ENCODE peak calls at places on chromosomes 13 and 19, in six cellular contexts. A is thoracic aorta, E is HepG2, T is hepatocyte, N is tibial artery, C is uterus. Y is an unnamed sample.

GRCh38 chr13:30388401-30389283 is 33.7 kb upstream of the UBE2L5 start:
- DNase-seq in A (no peak), E (no peak), T (no peak), N (no peak), C (peak; percentile 46), Y (no peak)

GRCh38 chr13:44128522-44128921 is 245.1 kb upstream of the SERP2 start:
- DNase-seq in A (no peak), E (no peak), T (no peak), N (no peak), C (peak; percentile 56), Y (no peak)

GRCh38 chr13:46982856-46983582 is 86.2 kb upstream of the HTR2A start:
- DNase-seq in A (no peak), E (no peak), T (no peak), N (no peak), C (no peak), Y (no peak)

GRCh38 chr19:27744926-27745844 is 1467.8 kb downstream of the UQCRFS1 start:
- DNase-seq in A (no peak), E (no peak), T (no peak), N (peak; percentile 5), C (no peak), Y (no peak)

GRCh38 chr13:113582841-113583631 is 1.5 kb upstream of the TFDP1 start:
- DNase-seq in A (no peak), E (peak; percentile 38), T (peak; percentile 26), N (peak; percentile 17), C (peak; percentile 8), Y (peak; percentile 62)

GRCh38 chr19:15464394-15465385 is at the start of gene RASAL3:
- DNase-seq in A (no peak), E (no peak), T (no peak), N (no peak), C (no peak), Y (no peak)

GRCh38 chr19:43148233-43148632 is 38.1 kb downstream of the PSG5 start:
- DNase-seq in A (no peak), E (no peak), T (no peak), N (no peak), C (no peak), Y (no peak)

GRCh38 chr13:71863249-71863648 is 3.8 kb downstream of the DACH1 start:
- DNase-seq in A (no peak), E (no peak), T (no peak), N (no peak), C (no peak), Y (no peak)

GRCh38 chr19:20423381-20424207 is 142.0 kb downstream of the ZNF737 start:
- DNase-seq in A (no peak), E (no peak), T (peak; percentile 61), N (peak; percentile 65), C (peak; percentile 39), Y (no peak)

GRCh38 chr13:104385409-104385808 is 1319.2 kb upstream of the SLC10A2 start:
- DNase-seq in A (no peak), E (no peak), T (no peak), N (no peak), C (no peak), Y (no peak)

GRCh38 chr13:98453254-98453843 is 123.6 kb downstream of the STK24 start:
- DNase-seq in A (no peak), E (no peak), T (no peak), N (no peak), C (no peak), Y (no peak)

GRCh38 chr13:98452851-98453250 is 124.1 kb downstream of the STK24 start:
- DNase-seq in A (no peak), E (no peak), T (no peak), N (no peak), C (no peak), Y (no peak)

GRCh38 chr13:98457053-98457452 is 119.9 kb downstream of the STK24 start:
- DNase-seq in A (no peak), E (no peak), T (no peak), N (no peak), C (no peak), Y (no peak)

GRCh38 chr13:98456423-98456845 is 120.5 kb downstream of the STK24 start:
- DNase-seq in A (no peak), E (no peak), T (no peak), N (no peak), C (no peak), Y (no peak)

DNA sequence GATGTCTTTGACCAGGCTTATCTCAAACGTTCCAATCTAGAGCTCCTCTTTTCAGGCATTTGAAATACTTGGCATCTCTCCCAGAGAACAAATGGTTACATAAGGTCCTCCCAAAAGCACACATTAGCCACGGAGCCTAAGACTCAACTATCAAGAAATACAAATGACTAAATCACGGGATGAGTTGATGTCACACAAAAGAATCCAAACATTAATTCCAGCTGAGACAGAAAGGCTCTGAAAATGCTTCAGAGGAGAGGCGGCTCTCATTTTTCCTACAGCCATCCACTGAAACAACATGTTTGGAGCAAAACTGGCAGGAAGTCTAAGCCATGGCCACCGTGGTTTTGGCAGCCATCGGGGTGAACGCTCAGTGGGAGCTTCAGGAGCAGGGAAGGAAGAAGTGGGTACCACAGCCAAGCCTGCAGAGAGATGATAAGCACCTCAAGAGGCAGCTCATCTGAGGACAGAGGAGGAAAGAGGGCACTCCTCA is 122.5 kb downstream of the STK24 start:
- DNase-seq in A (no peak), E (peak; percentile 41), T (no peak), N (no peak), C (no peak), Y (no peak)
- TF ChIP-seq CTCF in A (no peak), E (no peak), T (no peak), N (no peak), C (no peak), Y (no peak)

GRCh38 chr13:33126909-33127607 is 110.8 kb downstream of the KL start:
- DNase-seq in A (no peak), E (no peak), T (no peak), N (no peak), C (peak; percentile 37), Y (no peak)

GRCh38 chr13:33128134-33128533 is 111.9 kb downstream of the KL start:
- DNase-seq in A (no peak), E (no peak), T (no peak), N (no peak), C (no peak), Y (no peak)

GRCh38 chr13:33129886-33130285 is 113.7 kb downstream of the KL start:
- DNase-seq in A (no peak), E (no peak), T (no peak), N (no peak), C (no peak), Y (no peak)

GRCh38 chr13:33125821-33126570 is 109.8 kb downstream of the KL start:
- DNase-seq in A (peak; percentile 30), E (peak; percentile 99), T (peak; percentile 82), N (peak; percentile 75), C (peak; percentile 70), Y (no peak)

GRCh38 chr13:33129094-33129832 is 113.0 kb downstream of the KL start:
- DNase-seq in A (no peak), E (no peak), T (no peak), N (no peak), C (no peak), Y (no peak)
- H3K27ac ChIP-seq in A (no peak overlapping the region), E (no peak overlapping the region), T (no peak overlapping the region), N (no peak overlapping the region), C (peak overlapping the region; percentile 70), Y (peak overlapping the region; percentile 34)

DNA sequence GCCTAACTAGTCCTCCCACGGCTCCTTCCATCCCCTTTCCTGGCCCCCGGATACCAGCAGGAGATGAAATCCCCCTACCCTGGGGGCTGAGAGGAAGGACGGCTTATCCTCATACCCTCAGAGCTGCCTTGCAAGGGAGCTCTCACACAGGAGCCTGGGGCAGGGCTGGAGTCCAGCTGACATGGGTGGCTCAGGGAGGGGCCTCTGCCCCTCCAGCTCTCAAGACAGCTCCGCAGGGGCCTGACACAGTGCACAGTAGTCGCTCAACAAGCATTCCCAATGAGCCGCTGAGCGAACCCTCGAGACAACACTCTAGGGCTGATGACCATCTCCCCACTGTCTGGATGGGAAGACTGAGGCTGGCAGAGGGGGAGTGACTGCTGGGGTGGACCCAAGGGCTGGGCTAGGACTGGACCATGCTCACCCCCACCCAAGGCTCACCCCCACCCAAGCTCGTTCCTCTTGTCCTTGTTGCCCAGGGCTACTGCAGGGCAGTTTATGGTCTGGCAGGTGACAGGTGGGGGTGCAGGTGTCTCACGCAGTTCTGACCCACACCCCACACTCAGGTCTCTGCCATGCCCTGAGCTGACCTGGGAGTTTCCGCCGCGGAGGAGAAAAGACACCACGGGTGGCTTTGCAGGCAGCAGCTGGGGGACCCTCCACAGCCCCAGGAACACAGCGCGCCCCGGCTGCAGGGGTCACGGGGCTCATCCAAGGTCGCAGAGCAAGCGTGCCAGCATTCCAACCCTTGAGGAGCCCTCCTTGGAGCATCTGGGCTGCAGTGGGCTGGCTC is 3.9 kb downstream of the ZBTB7A start:
- DNase-seq in A (no peak), E (no peak), T (no peak), N (no peak), C (peak; percentile 27), Y (peak; percentile 86)
- H3K4me1 ChIP-seq in A (peaks cover 53% of the 10 kb centered on the region), E (peaks cover 61% of the 10 kb centered on the region), T (peaks cover 59% of the 10 kb centered on the region), N (peaks cover 10% of the 10 kb centered on the region), C (peaks cover 55% of the 10 kb centered on the region), Y (peaks cover 71% of the 10 kb centered on the region)

GRCh38 chr13:52903320-52903719 is 54.9 kb upstream of the PCDH8 start:
- DNase-seq in A (no peak), E (no peak), T (no peak), N (no peak), C (no peak), Y (no peak)

DNA sequence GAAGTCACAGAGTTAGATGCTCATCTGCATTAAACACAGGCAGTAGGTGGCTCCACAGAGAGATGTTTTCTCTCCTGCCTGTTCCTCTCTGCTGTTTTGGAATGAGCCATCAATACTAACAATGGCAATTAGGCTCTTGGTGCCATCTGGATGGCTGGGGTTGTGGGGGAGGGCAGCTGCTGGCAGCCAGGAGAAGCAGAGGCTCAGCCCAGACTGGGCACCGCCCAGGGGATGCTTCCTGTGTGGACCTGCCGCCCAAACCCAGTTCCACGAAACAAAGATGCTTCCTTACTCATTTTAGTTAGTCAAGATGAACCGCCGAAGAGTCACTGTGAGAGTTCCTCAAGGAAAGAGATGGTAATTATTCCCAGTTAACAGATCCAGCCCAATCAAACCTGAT is 50.8 kb upstream of the PCDH8 start:
- DNase-seq in A (no peak), E (no peak), T (no peak), N (no peak), C (no peak), Y (no peak)
- TF ChIP-seq CTCF in A (no peak), E (no peak), T (no peak), N (no peak), C (no peak), Y (no peak)

DNA sequence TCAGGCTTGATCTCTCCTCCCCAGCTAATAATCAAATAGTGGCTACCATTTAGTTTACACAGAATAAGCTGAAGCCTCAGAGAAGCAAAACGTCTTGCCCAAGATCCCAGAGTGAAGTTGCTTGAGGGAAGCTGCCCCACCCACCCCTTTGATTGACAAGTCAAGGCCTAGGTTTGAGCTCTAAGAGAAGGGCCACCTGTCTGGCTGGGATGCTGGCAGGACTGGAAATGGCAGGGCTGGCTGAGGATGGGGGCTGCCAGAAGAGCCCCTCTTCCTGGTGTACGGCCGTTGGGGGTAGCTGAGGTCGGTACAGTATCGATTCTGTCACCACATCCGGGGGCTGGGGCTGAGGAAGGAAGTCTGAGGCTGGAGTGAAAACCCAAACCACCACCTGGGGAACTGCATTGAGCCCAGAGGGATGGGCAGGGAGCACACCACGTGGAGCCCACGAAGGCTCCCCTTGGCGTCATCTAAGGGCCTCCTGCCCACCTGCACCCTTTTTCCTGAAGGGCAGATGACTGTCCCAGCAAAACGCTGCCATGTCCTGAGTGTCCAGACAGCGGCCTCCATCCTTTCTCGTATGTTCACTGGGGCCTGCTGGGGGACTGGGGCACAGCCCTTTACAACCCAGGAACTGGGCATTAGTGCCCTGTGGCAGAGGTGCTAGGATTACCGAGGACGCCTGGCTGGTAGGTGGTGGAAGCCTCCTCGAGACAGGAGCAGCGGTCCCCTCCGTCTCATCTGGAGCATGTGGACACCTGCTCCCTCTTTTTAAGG is 1.4 kb upstream of the PRKD2 start:
- DNase-seq in A (no peak), E (no peak), T (peak; percentile 50), N (no peak), C (no peak), Y (no peak)
- H3K27ac ChIP-seq in A (peak overlapping the region; percentile 90), E (no peak overlapping the region), T (peak overlapping the region; percentile 95), N (peak overlapping the region; percentile 87), C (peak overlapping the region; percentile 90), Y (peak overlapping the region; percentile 96)

Y was measured in vagina.